ENCODE peak calls at places on chromosomes 13 and 19, in four cellular contexts. O is coronary artery; I is stimulated activated CD4-positive, alpha-beta T cell treated with anti-CD3 and anti-CD28 coated beads, TNF-alpha, amount 100 ng/mL, for 48 hours; C is activated CD4-positive, alpha-beta T cell treated with anti-CD3 and anti-CD28 coated beads for 24 hours. W is an unnamed sample.

GRCh38 chr13:102369303-102369702 is 32.5 kb downstream of the FGF14 start:
- DNase-seq in C (no peak), I (no peak), O (no peak), W (no peak)

GRCh38 chr13:33730147-33730546 is 87.8 kb upstream of the RFC3 start:
- DNase-seq in C (no peak), I (no peak), O (no peak), W (no peak)

GRCh38 chr13:40401911-40402776 is 264.3 kb downstream of the FOXO1 start:
- DNase-seq in C (no peak), I (no peak), O (peak; percentile 94), W (peak; percentile 19)

GRCh38 chr13:112931028-112931934 is 37.7 kb upstream of the MCF2L start:
- DNase-seq in O (no peak), I (no peak), C (no peak), W (no peak)

GRCh38 chr13:86355301-86355700 is 556.1 kb upstream of the SLITRK6 start:
- DNase-seq in O (no peak), C (no peak), I (no peak), W (no peak)

GRCh38 chr19:51971624-51972023 is 15.0 kb downstream of the ZNF350 start:
- DNase-seq in I (no peak), O (no peak), C (no peak), W (no peak)

GRCh38 chr13:102799544-102800144 is 725 bp downstream of the BIVM start:
- DNase-seq in I (no peak), O (peak; percentile 80), C (no peak), W (no peak)

GRCh38 chr19:14318873-14319272 is 62.4 kb upstream of the ADGRE5 start:
- DNase-seq in I (no peak), O (no peak), C (no peak), W (no peak)

GRCh38 chr13:36887758-36888521 is 32.1 kb downstream of the SMAD9 start:
- DNase-seq in O (no peak), C (no peak), I (no peak), W (no peak)

GRCh38 chr13:52158629-52159158 is 703 bp downstream of the NEK3 start:
- DNase-seq in C (no peak), I (no peak), O (no peak), W (no peak)

GRCh38 chr19:1104452-1105216 is 840 bp downstream of the GPX4 start:
- DNase-seq in I (no peak), O (peak; percentile 89), C (no peak), W (peak; percentile 95)

GRCh38 chr19:16627194-16627927 is 643 bp downstream of the MED26 start:
- DNase-seq in O (no peak), C (no peak), I (no peak), W (no peak)

GRCh38 chr19:11196406-11197287 is 698 bp downstream of the KANK2 start:
- DNase-seq in I (no peak), C (no peak), O (no peak), W (peak; percentile 50)

GRCh38 chr13:29884671-29885424 is 34.4 kb upstream of the UBL3 start:
- DNase-seq in O (no peak), I (no peak), C (no peak), W (no peak)

GRCh38 chr19:2495130-2495641 is 19.3 kb downstream of the GADD45B start:
- DNase-seq in I (no peak), O (peak; percentile 90), C (no peak), W (no peak)

GRCh38 chr13:108322206-108322824 is 52.8 kb downstream of the TNFSF13B start:
- DNase-seq in O (no peak), C (no peak), I (no peak), W (peak; percentile 9)

GRCh38 chr19:12628040-12629022 is 17.6 kb downstream of the ZNF791 start:
- DNase-seq in C (no peak), O (no peak), I (no peak), W (no peak)

GRCh38 chr19:6674868-6675305 is 4.9 kb upstream of the TNFSF14 start:
- DNase-seq in C (peak; percentile 84), O (no peak), I (peak; percentile 94), W (peak; percentile 92)

W was measured in GM19239.